ENCODE peak calls at places on chromosomes 13 and 19, in seven cellular contexts. X is HCT116, S is H1, W is SK-N-SH, H is HepG2, L is K562, Z is GM12878. B is an unnamed sample.

GRCh38 chr19:12783849-12784393 is 7.4 kb upstream of the JUNB start:
- DNase-seq in X (no peak), L (peak; percentile 38), Z (no peak), S (no peak), H (peak; percentile 45), W (no peak), B (no peak)

GRCh38 chr19:18418725-18419194 is 438 bp upstream of the SSBP4 start:
- DNase-seq in S (no peak), W (no peak), H (no peak), L (no peak), Z (no peak), X (no peak), B (no peak)

GRCh38 chr13:57627663-57628062 is 3.9 kb upstream of the PCDH17 start:
- DNase-seq in H (no peak), W (peak; percentile 51), Z (no peak), X (no peak), L (peak; percentile 23), S (no peak), B (no peak)

GRCh38 chr19:45645631-45646344 is 6.6 kb upstream of the EML2 start:
- DNase-seq in W (peak; percentile 97), H (peak; percentile 63), L (peak; percentile 93), X (peak; percentile 88), Z (peak; percentile 65), S (no peak), B (peak; percentile 59)

GRCh38 chr19:8423821-8424223 is 10.7 kb downstream of the MARCHF2 start:
- DNase-seq in H (peak; percentile 93), L (peak; percentile 78), S (no peak), Z (no peak), X (peak; percentile 85), W (peak; percentile 66), B (peak; percentile 57)

GRCh38 chr13:40080676-40081075 is 425.2 kb downstream of the COG6 start:
- DNase-seq in X (no peak), W (no peak), H (no peak), L (no peak), Z (no peak), S (no peak), B (no peak)

GRCh38 chr19:45075215-45076028 is 856 bp downstream of the ZNF296 start:
- DNase-seq in Z (peak; percentile 80), X (peak; percentile 54), H (peak; percentile 39), W (no peak), S (no peak), L (peak; percentile 86), B (no peak)

GRCh38 chr19:35214766-35215422 is 13.6 kb downstream of the FAM187B start:
- DNase-seq in W (no peak), L (no peak), Z (no peak), X (no peak), H (no peak), S (no peak), B (no peak)

GRCh38 chr19:41702208-41702651 is 6.2 kb upstream of the CEACAM5 start:
- DNase-seq in S (no peak), W (no peak), X (no peak), L (no peak), Z (no peak), H (no peak), B (no peak)

GRCh38 chr19:7562646-7563393 is 27.3 kb downstream of the PNPLA6 start:
- DNase-seq in X (no peak), W (no peak), H (no peak), L (peak; percentile 76), S (no peak), Z (no peak), B (no peak)

GRCh38 chr19:5877869-5878268 is 7.5 kb upstream of the FUT5 start:
- DNase-seq in L (no peak), S (no peak), X (no peak), Z (no peak), W (no peak), H (peak; percentile 62), B (no peak)

GRCh38 chr19:4327877-4328242 is 10.8 kb downstream of the STAP2 start:
- DNase-seq in S (no peak), Z (no peak), L (no peak), W (no peak), X (no peak), H (no peak), B (no peak)

GRCh38 chr13:73025212-73026012 is 33.4 kb upstream of the KLF5 start:
- DNase-seq in X (no peak), S (no peak), H (no peak), Z (no peak), L (no peak), W (no peak), B (no peak)

GRCh38 chr13:81017525-81018152 is 676.7 kb upstream of the SPRY2 start:
- DNase-seq in H (peak; percentile 28), S (no peak), L (peak; percentile 10), W (peak; percentile 44), X (peak; percentile 16), Z (no peak), B (no peak)

GRCh38 chr19:7427944-7428343 is 60.9 kb downstream of the PEX11G start:
- DNase-seq in S (no peak), L (no peak), Z (no peak), W (no peak), H (no peak), X (no peak), B (no peak)

GRCh38 chr13:110748271-110748670 is 34.8 kb downstream of the ING1 start:
- DNase-seq in S (no peak), Z (no peak), L (no peak), H (no peak), W (no peak), X (no peak), B (no peak)

GRCh38 chr19:17327654-17328516 is 6.8 kb downstream of the ANO8 start:
- DNase-seq in X (peak; percentile 82), S (no peak), W (peak; percentile 85), H (peak; percentile 13), Z (no peak), L (peak; percentile 82), B (no peak)

GRCh38 chr13:19055611-19056010 is 126.0 kb downstream of the TUBA3C start:
- DNase-seq in L (no peak), Z (no peak), H (no peak), X (no peak), S (no peak), W (no peak), B (no peak)

GRCh38 chr19:1214862-1215731 is 9.5 kb downstream of the STK11 start:
- DNase-seq in H (no peak), S (no peak), W (peak; percentile 83), X (no peak), L (no peak), Z (no peak), B (no peak)

GRCh38 chr19:18737954-18738351 is 53.2 kb downstream of the COMP start:
- DNase-seq in L (no peak), S (no peak), H (peak; percentile 88), X (no peak), W (no peak), Z (no peak), B (no peak)

GRCh38 chr13:44837250-44837649 is 152.0 kb downstream of the NUFIP1 start:
- DNase-seq in Z (no peak), X (no peak), S (no peak), H (no peak), W (no peak), L (no peak), B (no peak)

GRCh38 chr19:16897572-16898056 is 8.8 kb downstream of the F2RL3 start:
- DNase-seq in S (no peak), L (no peak), Z (no peak), W (no peak), H (no peak), X (no peak), B (no peak)

GRCh38 chr13:21124853-21125252 is 51.5 kb downstream of the SKA3 start:
- DNase-seq in X (no peak), L (no peak), W (peak; percentile 67), Z (no peak), H (peak; percentile 60), S (no peak), B (no peak)

GRCh38 chr13:34265016-34265692 is 447.2 kb downstream of the RFC3 start:
- DNase-seq in L (no peak), S (no peak), H (no peak), W (no peak), Z (no peak), X (no peak), B (no peak)
- H3K27ac ChIP-seq in L (no peak overlapping the region), S (no peak overlapping the region), H (no peak overlapping the region), W (no peak overlapping the region), Z (no peak overlapping the region), X (no peak overlapping the region), B (no peak overlapping the region)

GRCh38 chr13:114229486-114229885 is 5.2 kb upstream of the CDC16 start:
- DNase-seq in H (no peak), X (no peak), L (no peak), Z (no peak), S (no peak), W (no peak), B (no peak)
- TF ChIP-seq SIN3A in H (no peak), X (no peak), L (no peak), Z (no peak), S (no peak), W (no peak), B (no peak)

GRCh38 chr19:47698631-47699359 is 14.4 kb upstream of the EHD2 start:
- DNase-seq in Z (no peak), H (no peak), L (no peak), S (no peak), X (no peak), W (no peak), B (no peak)

GRCh38 chr19:47699360-47699917 is 13.8 kb upstream of the EHD2 start:
- DNase-seq in H (peak; percentile 28), X (no peak), W (peak; percentile 95), S (no peak), L (peak; percentile 83), Z (no peak), B (no peak)

GRCh38 chr19:47696635-47697034 is 16.6 kb upstream of the EHD2 start:
- DNase-seq in W (peak; percentile 33), L (no peak), H (no peak), Z (no peak), X (no peak), S (no peak), B (no peak)

GRCh38 chr19:47695533-47696262 is 17.5 kb upstream of the EHD2 start:
- DNase-seq in L (no peak), H (no peak), S (no peak), X (no peak), W (no peak), Z (no peak), B (no peak)

GRCh38 chr19:47697863-47698609 is 15.2 kb upstream of the EHD2 start:
- DNase-seq in H (peak; percentile 67), Z (peak; percentile 20), L (peak; percentile 83), W (peak; percentile 92), X (peak; percentile 68), S (peak; percentile 84), B (peak; percentile 67)
- TF ChIP-seq POLR2AphosphoS5 in H (no peak), Z (no peak), L (no peak), W (no peak), X (no peak), S (no peak), B (no peak)

GRCh38 chr13:100387416-100387815 is 201.2 kb downstream of the GGACT start:
- DNase-seq in Z (no peak), S (no peak), W (no peak), L (no peak), X (no peak), H (no peak), B (no peak)

GRCh38 chr13:100378533-100378932 is 210.1 kb downstream of the GGACT start:
- DNase-seq in Z (no peak), H (no peak), S (no peak), X (no peak), W (no peak), L (no peak), B (no peak)

GRCh38 chr13:100381595-100382224 is 206.9 kb downstream of the GGACT start:
- DNase-seq in X (no peak), S (no peak), L (no peak), H (no peak), W (no peak), Z (no peak), B (no peak)

GRCh38 chr13:100382787-100383186 is 205.8 kb downstream of the GGACT start:
- DNase-seq in W (no peak), S (no peak), X (no peak), H (no peak), L (no peak), Z (no peak), B (no peak)
- H3K27ac ChIP-seq in W (no peak overlapping the region), S (no peak overlapping the region), X (peak overlapping the region; percentile 48), H (no peak overlapping the region), L (no peak overlapping the region), Z (no peak overlapping the region), B (peak overlapping the region; percentile 61)